ENCODE peak calls at places on chromosomes 2 and 18, in four cellular contexts. J is GM12865, Y is hippocampal formation, K is breast epithelium. V is an unnamed sample.

GRCh38 chr2:42385225-42385624 is 24.2 kb upstream of the COX7A2L start:
- DNase-seq in J (no peak), Y (peak), K (no peak), V (no peak)

GRCh38 chr2:169767243-169767888 is 31.3 kb upstream of the SSB start:
- DNase-seq in J (peak), Y (peak), K (no peak), V (peak)

GRCh38 chr2:208064220-208064951 is 39.1 kb upstream of the PLEKHM3 start:
- DNase-seq in J (peak), Y (no peak), K (no peak), V (no peak)

GRCh38 chr2:199933466-199933865 is 21.8 kb downstream of the TYW5 start:
- DNase-seq in J (no peak), Y (no peak), K (no peak), V (no peak)

GRCh38 chr2:109216332-109216731 is 87.3 kb downstream of the SH3RF3 start:
- DNase-seq in J (no peak), Y (no peak), K (no peak), V (peak)

GRCh38 chr2:71948781-71949536 is 198.7 kb downstream of the CYP26B1 start:
- DNase-seq in J (no peak), Y (no peak), K (no peak), V (peak)

GRCh38 chr18:26642461-26643348 is 94.4 kb upstream of the KCTD1 start:
- DNase-seq in J (no peak), Y (no peak), K (no peak), V (no peak)

GRCh38 chr2:171531291-171531690 is 9.0 kb downstream of the CYBRD1 start:
- DNase-seq in J (no peak), Y (no peak), K (no peak), V (no peak)

GRCh38 chr2:75047907-75048625 is 89.6 kb downstream of the POLE4 start:
- DNase-seq in J (no peak), Y (no peak), K (no peak), V (no peak)

GRCh38 chr2:85678794-85679672 is 11.0 kb upstream of the SFTPB start:
- DNase-seq in J (peak), Y (peak), K (peak), V (peak)

GRCh38 chr18:50097702-50098101 is 97.2 kb downstream of the MYO5B start:
- DNase-seq in J (peak), Y (no peak), K (peak), V (no peak)

GRCh38 chr2:24448811-24449210 is 42.2 kb upstream of the NCOA1 start:
- DNase-seq in J (no peak), Y (no peak), K (no peak), V (no peak)

GRCh38 chr2:235577404-235578330 is 83.8 kb downstream of the AGAP1 start:
- DNase-seq in J (no peak), Y (peak), K (no peak), V (peak)

GRCh38 chr2:122635649-122636496 is 880.4 kb downstream of the TSN start:
- DNase-seq in J (no peak), Y (no peak), K (no peak), V (no peak)

GRCh38 chr18:12773369-12773768 is 70.5 kb downstream of the PSMG2 start:
- DNase-seq in J (no peak), Y (no peak), K (no peak), V (peak)

GRCh38 chr2:170822885-170823799 is 6.5 kb downstream of the GAD1 start:
- DNase-seq in J (no peak), Y (no peak), K (no peak), V (no peak)

GRCh38 chr2:121596221-121597080 is 52.8 kb downstream of the CLASP1 start:
- DNase-seq in J (peak), Y (peak), K (no peak), V (no peak)

GRCh38 chr2:15174567-15174966 is 386.6 kb downstream of the NBAS start:
- DNase-seq in J (no peak), Y (no peak), K (no peak), V (no peak)

GRCh38 chr2:70988151-70988550 is 6.5 kb downstream of the TEX261 start:
- DNase-seq in J (no peak), Y (no peak), K (peak), V (peak)

GRCh38 chr2:218781691-218782528 is at the start of gene CYP27A1:
- DNase-seq in J (no peak), Y (peak), K (peak), V (no peak)

GRCh38 chr2:119756837-119757236 is 2.9 kb upstream of the PTPN4 start:
- DNase-seq in J (no peak), Y (peak), K (no peak), V (no peak)

GRCh38 chr2:42421157-42421485 is 60.1 kb upstream of the COX7A2L start:
- DNase-seq in J (no peak), Y (no peak), K (no peak), V (no peak)